ENCODE peak calls at places on chromosomes 2 and 18, in seven cellular contexts. W, R, K, L, Z, V and D are unnamed samples.

GRCh38 chr2:147649288-147649687 is 195.5 kb upstream of the ACVR2A start:
- DNase-seq in R (no peak), L (peak; percentile 27), Z (no peak), V (no peak), K (no peak), W (peak; percentile 13), D (no peak)

GRCh38 chr2:54644236-54644635 is 79.2 kb upstream of the EML6 start:
- DNase-seq in L (no peak), W (no peak), R (no peak), K (no peak), V (no peak), Z (no peak), D (no peak)

GRCh38 chr2:173373286-173373685 is 18.6 kb downstream of the CDCA7 start:
- DNase-seq in K (no peak), Z (no peak), R (no peak), L (no peak), V (no peak), W (no peak), D (no peak)

GRCh38 chr18:48037481-48038271 is 107.2 kb upstream of the SMAD2 start:
- DNase-seq in W (no peak), R (peak; percentile 43), K (no peak), L (peak; percentile 44), V (no peak), Z (peak; percentile 9), D (peak; percentile 65)

GRCh38 chr2:239152916-239153305 is 247.9 kb downstream of the HDAC4 start:
- DNase-seq in R (no peak), K (no peak), V (no peak), L (peak; percentile 8), Z (no peak), W (no peak), D (peak; percentile 6)

GRCh38 chr2:118386636-118387302 is 298.5 kb downstream of the INSIG2 start:
- DNase-seq in L (no peak), Z (no peak), V (no peak), R (no peak), W (no peak), K (no peak), D (no peak)

GRCh38 chr2:40844353-40845277 is 392.7 kb upstream of the SLC8A1 start:
- DNase-seq in V (no peak), K (no peak), Z (no peak), W (no peak), R (no peak), L (no peak), D (no peak)

GRCh38 chr2:10346929-10347558 is 44.3 kb downstream of the HPCAL1 start:
- DNase-seq in Z (peak; percentile 23), W (no peak), K (no peak), R (no peak), L (no peak), V (no peak), D (no peak)

GRCh38 chr2:78928502-78928901 is 97.0 kb upstream of the REG3G start:
- DNase-seq in V (no peak), W (no peak), Z (no peak), L (no peak), R (no peak), K (no peak), D (no peak)

GRCh38 chr2:120208381-120209353 is 14.5 kb downstream of the TMEM185B start:
- DNase-seq in Z (no peak), W (no peak), R (no peak), L (no peak), V (no peak), K (no peak), D (no peak)

GRCh38 chr18:46152436-46152807 is 48.2 kb downstream of the HAUS1 start:
- DNase-seq in K (no peak), Z (no peak), W (no peak), R (peak; percentile 30), V (no peak), L (no peak), D (peak; percentile 70)

GRCh38 chr2:109497447-109497846 is 116.3 kb downstream of the SEPTIN10 start:
- DNase-seq in W (no peak), Z (peak; percentile 60), K (no peak), V (no peak), L (no peak), R (no peak), D (no peak)

GRCh38 chr2:170824526-170825015 is 7.9 kb downstream of the GAD1 start:
- DNase-seq in R (no peak), K (no peak), W (no peak), V (no peak), Z (no peak), L (no peak), D (peak; percentile 61)

GRCh38 chr2:42314892-42315468 is 46.0 kb downstream of the COX7A2L start:
- DNase-seq in K (no peak), Z (peak; percentile 69), V (no peak), R (no peak), L (no peak), W (no peak), D (no peak)

GRCh38 chr2:45771251-45771650 is 119.8 kb downstream of the PRKCE start:
- DNase-seq in L (no peak), W (peak; percentile 30), R (peak; percentile 76), K (peak; percentile 21), V (no peak), Z (peak; percentile 5), D (peak; percentile 30)

GRCh38 chr18:47261902-47262301 is 10.4 kb upstream of the SKOR2 start:
- DNase-seq in W (no peak), L (no peak), V (no peak), Z (no peak), R (no peak), K (no peak), D (no peak)

GRCh38 chr2:220076734-220077133 is 449.3 kb downstream of the SLC4A3 start:
- DNase-seq in K (no peak), R (peak; percentile 14), L (no peak), V (no peak), Z (no peak), W (peak; percentile 29), D (no peak)

GRCh38 chr18:23838801-23839366 is 149.6 kb downstream of the LAMA3 start:
- DNase-seq in Z (peak; percentile 37), L (no peak), W (no peak), K (no peak), R (no peak), V (no peak), D (no peak)

GRCh38 chr2:37870829-37871228 is 54.3 kb upstream of the RMDN2 start:
- DNase-seq in R (no peak), L (no peak), K (no peak), V (no peak), Z (peak; percentile 69), W (no peak), D (no peak)

GRCh38 chr2:37867166-37867565 is 57.9 kb upstream of the RMDN2 start:
- DNase-seq in W (no peak), L (no peak), K (no peak), Z (no peak), V (no peak), R (no peak), D (no peak)

GRCh38 chr2:37869756-37870155 is 55.3 kb upstream of the RMDN2 start:
- DNase-seq in K (no peak), L (no peak), Z (no peak), W (no peak), R (no peak), V (no peak), D (no peak)

GRCh38 chr2:37871453-37872191 is 53.5 kb upstream of the RMDN2 start:
- DNase-seq in Z (peak; percentile 32), K (no peak), V (no peak), L (no peak), W (no peak), R (no peak), D (no peak)

DNA sequence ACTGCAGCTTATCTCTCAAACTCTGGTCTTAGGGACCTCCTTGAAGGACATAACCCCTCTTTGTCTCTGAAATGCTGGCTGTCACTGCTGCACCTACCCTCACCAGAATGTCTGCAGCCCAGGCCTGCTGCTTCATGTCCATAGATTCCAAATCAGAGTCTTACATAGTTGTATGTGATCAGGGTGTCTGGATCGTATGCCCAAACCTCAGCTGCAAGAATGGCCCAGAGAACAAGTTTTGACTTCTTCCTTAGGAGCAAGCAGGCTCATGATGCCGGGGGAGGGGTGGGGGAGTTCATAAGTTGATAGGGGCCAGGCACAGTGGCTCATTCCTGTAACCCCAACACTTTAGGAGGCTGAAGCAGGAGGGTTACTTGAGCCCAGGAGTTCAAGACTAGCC is 55.8 kb upstream of the RMDN2 start:
- DNase-seq in W (no peak), V (no peak), R (no peak), Z (no peak), L (no peak), K (no peak), D (no peak)
- H3K36me3 ChIP-seq in W (no peaks in the 10 kb centered on the region), V (no peaks in the 10 kb centered on the region), R (no peaks in the 10 kb centered on the region), Z (no peaks in the 10 kb centered on the region), L (no peaks in the 10 kb centered on the region), K (no peaks in the 10 kb centered on the region), D (no peaks in the 10 kb centered on the region)

GRCh38 chr2:236336575-236337464 is 72.6 kb upstream of the ASB18 start:
- DNase-seq in K (peak; percentile 64), V (no peak), L (no peak), W (no peak), R (no peak), Z (no peak), D (no peak)

GRCh38 chr2:236337465-236338325 is 73.5 kb upstream of the ASB18 start:
- DNase-seq in R (no peak), Z (no peak), K (peak; percentile 60), L (no peak), V (no peak), W (no peak), D (no peak)

GRCh38 chr2:236333417-236334121 is 69.4 kb upstream of the ASB18 start:
- DNase-seq in L (no peak), K (no peak), Z (no peak), V (no peak), R (no peak), W (no peak), D (no peak)

GRCh38 chr2:236334122-236334876 is 70.1 kb upstream of the ASB18 start:
- DNase-seq in Z (no peak), R (peak; percentile 45), K (no peak), V (no peak), L (no peak), W (no peak), D (no peak)

GRCh38 chr2:236335696-236336574 is 71.7 kb upstream of the ASB18 start:
- DNase-seq in L (no peak), V (no peak), R (no peak), W (no peak), Z (no peak), K (peak; percentile 46), D (no peak)
- H3K27ac ChIP-seq in L (peak overlapping the region; percentile 88), V (no peak overlapping the region), R (no peak overlapping the region), W (no peak overlapping the region), Z (no peak overlapping the region), K (no peak overlapping the region), D (no peak overlapping the region)

DNA sequence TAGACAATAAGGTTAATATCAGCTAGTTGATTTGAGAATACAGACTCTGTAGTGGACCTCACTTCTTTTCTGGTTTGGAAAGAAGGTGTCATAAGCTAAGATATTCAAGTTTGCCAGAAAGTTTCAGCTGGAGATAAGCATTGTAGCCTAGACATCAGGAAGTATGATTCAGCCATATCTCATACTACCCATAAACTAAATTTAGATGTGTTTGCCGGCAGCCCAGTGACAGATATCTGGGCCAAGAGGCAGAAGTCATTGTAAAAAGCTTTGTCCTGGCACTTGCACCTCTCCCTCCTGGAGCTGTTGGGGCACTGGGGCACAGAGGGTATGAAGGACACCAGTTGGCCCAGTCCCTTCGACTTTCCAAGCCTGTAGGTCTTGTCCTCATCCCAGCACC is 128.0 kb downstream of the EPHA4 start:
- DNase-seq in V (no peak), Z (peak; percentile 92), W (no peak), K (no peak), R (peak; percentile 56), L (no peak), D (peak; percentile 52)
- TF ChIP-seq POLR2A in V (no peak), Z (no peak), W (no peak), K (no peak), R (no peak), L (no peak), D (no peak)

GRCh38 chr2:69154031-69154430 is 141.1 kb downstream of the ANTXR1 start:
- DNase-seq in R (no peak), V (no peak), K (no peak), W (no peak), L (no peak), Z (no peak), D (peak; percentile 65)
- H3K36me3 ChIP-seq in R (no peaks in the 10 kb centered on the region), V (no peaks in the 10 kb centered on the region), K (no peaks in the 10 kb centered on the region), W (peaks cover 38% of the 10 kb centered on the region), L (peaks cover 8% of the 10 kb centered on the region), Z (no peaks in the 10 kb centered on the region), D (no peaks in the 10 kb centered on the region)